ENCODE peak calls at places on chromosomes 2 and 18, in seven cellular contexts. R, B, W, Z, C, G and E are unnamed samples.

GRCh38 chr2:217618744-217619143 is 384.1 kb downstream of the TNS1 start:
- DNase-seq in R (no peak), Z (no peak), B (no peak), C (no peak), W (no peak), G (no peak), E (no peak)

GRCh38 chr2:181058378-181059269 is 78.2 kb downstream of the UBE2E3 start:
- DNase-seq in C (peak), B (peak), W (peak), Z (peak), G (peak), R (peak), E (peak)

GRCh38 chr18:43606800-43607199 is 329.5 kb upstream of the SYT4 start:
- DNase-seq in W (no peak), B (no peak), R (no peak), C (peak), Z (no peak), G (no peak), E (no peak)

GRCh38 chr18:51561821-51562220 is 364.3 kb upstream of the MEX3C start:
- DNase-seq in G (no peak), B (no peak), Z (no peak), W (no peak), R (no peak), C (no peak), E (no peak)

GRCh38 chr2:96099861-96100798 is 16.2 kb downstream of the ADRA2B start:
- DNase-seq in R (peak), W (no peak), G (no peak), B (no peak), Z (no peak), C (peak), E (no peak)

GRCh38 chr18:75201936-75202335 is 7.0 kb downstream of the PTGR3 start:
- DNase-seq in R (no peak), C (no peak), Z (no peak), W (no peak), B (no peak), G (no peak), E (no peak)

GRCh38 chr2:233440714-233441113 is 86.4 kb downstream of the DGKD start:
- DNase-seq in B (no peak), R (no peak), Z (no peak), G (no peak), C (no peak), W (no peak), E (no peak)

GRCh38 chr2:41928593-41928992 is 119.2 kb upstream of the PKDCC start:
- DNase-seq in R (no peak), B (no peak), Z (no peak), G (peak), W (no peak), C (no peak), E (no peak)

GRCh38 chr2:7773362-7773973 is 856.3 kb downstream of the RNF144A start:
- DNase-seq in B (peak), G (no peak), C (no peak), W (peak), R (no peak), Z (no peak), E (no peak)

GRCh38 chr2:230891509-230891908 is 26.8 kb downstream of the ITM2C start:
- DNase-seq in Z (no peak), G (no peak), C (no peak), W (no peak), R (no peak), B (no peak), E (no peak)

GRCh38 chr18:58942486-58942885 is 77.8 kb downstream of the ZNF532 start:
- DNase-seq in R (peak), C (no peak), Z (no peak), B (no peak), W (no peak), G (no peak), E (peak)

GRCh38 chr2:62151306-62151638 is 44.6 kb upstream of the B3GNT2 start:
- DNase-seq in Z (no peak), R (no peak), W (no peak), G (no peak), B (no peak), C (no peak), E (no peak)

GRCh38 chr2:122421777-122422176 is 666.3 kb downstream of the TSN start:
- DNase-seq in Z (no peak), W (no peak), G (no peak), C (no peak), B (no peak), R (no peak), E (no peak)

GRCh38 chr18:38966846-38967245 is 1401.2 kb upstream of the CELF4 start:
- DNase-seq in C (no peak), G (no peak), B (no peak), Z (no peak), W (no peak), R (no peak), E (no peak)

GRCh38 chr18:43692291-43692690 is 415.0 kb upstream of the SYT4 start:
- DNase-seq in B (no peak), C (no peak), R (no peak), W (no peak), G (peak), Z (no peak), E (no peak)

GRCh38 chr2:36379710-36380448 is 24.3 kb downstream of the CRIM1 start:
- DNase-seq in B (no peak), W (no peak), R (no peak), Z (no peak), C (no peak), G (peak), E (no peak)

GRCh38 chr18:4207383-4207782 is 247.7 kb downstream of the DLGAP1 start:
- DNase-seq in G (no peak), C (no peak), W (no peak), B (no peak), R (no peak), Z (no peak), E (no peak)

GRCh38 chr18:9103488-9103887 is 989 bp downstream of the NDUFV2 start:
- DNase-seq in R (peak), C (no peak), Z (no peak), G (peak), B (no peak), W (no peak), E (peak)

GRCh38 chr2:241857572-241858121 is 1.0 kb downstream of the PDCD1 start:
- DNase-seq in Z (no peak), B (no peak), W (no peak), C (peak), R (no peak), G (no peak), E (no peak)

GRCh38 chr18:59696311-59697235 is 650 bp downstream of the CCBE1 start:
- DNase-seq in W (no peak), B (no peak), G (peak), Z (peak), R (no peak), C (no peak), E (no peak)

GRCh38 chr2:152755029-152755428 is 36.6 kb downstream of the ARL6IP6 start:
- DNase-seq in W (peak), Z (peak), C (no peak), G (no peak), B (no peak), R (no peak), E (no peak)

GRCh38 chr2:136246086-136246669 is 128.2 kb upstream of the CXCR4 start:
- DNase-seq in W (peak), B (peak), Z (peak), G (peak), C (peak), R (peak), E (no peak)

GRCh38 chr2:239302083-239302807 is 98.6 kb downstream of the HDAC4 start:
- DNase-seq in R (no peak), W (no peak), G (no peak), Z (no peak), B (no peak), C (no peak), E (no peak)

GRCh38 chr2:13240061-13240460 is 523.3 kb downstream of the TRIB2 start:
- DNase-seq in B (no peak), C (no peak), R (no peak), G (no peak), Z (no peak), W (no peak), E (no peak)

GRCh38 chr2:108612153-108612513 is 77.9 kb downstream of the LIMS1 start:
- DNase-seq in R (no peak), Z (no peak), W (peak), G (peak), B (no peak), C (no peak), E (no peak)

GRCh38 chr2:148922776-148923175 is 47.7 kb downstream of the KIF5C start:
- DNase-seq in C (no peak), B (no peak), W (no peak), G (no peak), Z (no peak), R (no peak), E (no peak)

GRCh38 chr2:2646312-2647051 is 315.4 kb upstream of the MYT1L start:
- DNase-seq in B (no peak), R (no peak), W (no peak), Z (peak), G (no peak), C (peak), E (no peak)

GRCh38 chr2:134253117-134253704 is 661 bp upstream of the MGAT5 start:
- DNase-seq in Z (no peak), C (no peak), W (peak), G (no peak), R (no peak), B (no peak), E (no peak)

GRCh38 chr18:79200546-79201268 is 131.5 kb downstream of the ATP9B start:
- DNase-seq in B (peak), Z (peak), C (peak), G (peak), W (no peak), R (peak), E (peak)

GRCh38 chr18:9260388-9261380 is 73.9 kb upstream of the TWSG1 start:
- DNase-seq in R (no peak), B (no peak), C (no peak), G (peak), Z (no peak), W (no peak), E (no peak)

GRCh38 chr18:754666-755065 is 42.2 kb upstream of the ENOSF1 start:
- DNase-seq in Z (no peak), R (no peak), G (no peak), C (no peak), B (no peak), W (no peak), E (no peak)

GRCh38 chr2:174846218-174846617 is 81.9 kb upstream of the CHRNA1 start:
- DNase-seq in B (no peak), R (no peak), W (no peak), Z (no peak), G (no peak), C (peak), E (no peak)
- H3K27ac ChIP-seq in B (no peak), R (no peak), W (no peak), Z (no peak), G (peak), C (peak), E (no peak)

GRCh38 chr2:159612255-159612901 is 4.0 kb downstream of the BAZ2B start:
- DNase-seq in C (peak), R (peak), G (peak), B (no peak), W (no peak), Z (peak), E (no peak)
- H3K9ac ChIP-seq in C (peak), R (no peak), G (no peak), B (no peak), W (no peak), Z (no peak), E (no peak)

GRCh38 chr2:55011741-55012574 is 38.3 kb downstream of the RTN4 start:
- DNase-seq in C (no peak), Z (no peak), R (no peak), B (no peak), G (no peak), W (no peak), E (no peak)

GRCh38 chr2:55012648-55013484 is 37.4 kb downstream of the RTN4 start:
- DNase-seq in C (no peak), R (peak), G (no peak), W (no peak), Z (no peak), B (no peak), E (no peak)

GRCh38 chr2:55010149-55010591 is 40.1 kb downstream of the RTN4 start:
- DNase-seq in G (peak), W (peak), C (no peak), R (no peak), Z (peak), B (no peak), E (peak)

GRCh38 chr2:55009277-55010055 is 40.8 kb downstream of the RTN4 start:
- DNase-seq in G (no peak), W (no peak), Z (peak), R (no peak), B (no peak), C (no peak), E (no peak)

DNA sequence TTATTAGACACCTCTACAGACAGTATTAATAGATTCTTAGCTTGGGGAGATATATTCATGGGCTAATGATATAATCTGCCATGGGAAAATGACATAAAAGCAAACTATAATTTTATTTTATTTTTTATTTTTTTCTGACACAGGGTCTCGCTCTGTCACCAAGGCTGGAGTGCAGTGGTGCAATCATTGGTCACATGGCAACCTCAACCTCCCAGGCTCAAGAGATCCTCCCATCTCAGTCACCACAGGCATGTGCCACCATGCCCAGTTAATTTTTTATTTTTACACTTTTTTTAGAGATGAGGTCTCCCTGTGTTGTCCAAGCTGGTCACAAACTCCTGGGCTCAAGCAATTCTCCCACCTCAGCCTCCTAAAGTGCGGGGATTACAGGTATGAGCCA is 39.3 kb downstream of the RTN4 start:
- DNase-seq in W (no peak), Z (no peak), C (no peak), R (no peak), B (no peak), G (peak), E (peak)
- H3K27ac ChIP-seq in W (no peak), Z (no peak), C (no peak), R (no peak), B (no peak), G (no peak), E (peak)

DNA sequence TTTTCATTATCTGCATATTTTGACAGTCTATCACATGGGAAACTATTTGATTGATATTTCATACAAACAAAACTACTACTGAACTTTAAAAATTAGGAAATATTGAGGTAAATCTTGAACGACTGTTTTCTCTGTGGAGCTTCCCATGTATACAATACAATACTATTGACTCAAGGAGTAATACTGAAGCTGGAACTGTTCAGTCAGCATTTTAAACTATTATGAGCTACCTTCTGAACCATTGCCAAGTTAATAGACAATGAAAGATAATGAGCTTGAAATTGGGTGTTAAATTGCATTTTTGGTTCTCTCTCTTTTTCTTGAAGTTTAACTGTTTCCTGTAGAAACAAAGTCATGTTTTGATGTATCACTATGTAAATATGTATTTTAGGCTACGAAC is 569.2 kb downstream of the ZEB2 start:
- DNase-seq in W (no peak), B (no peak), Z (no peak), C (no peak), G (no peak), R (no peak), E (no peak)
- H3K9ac ChIP-seq in W (no peak), B (no peak), Z (no peak), C (no peak), G (no peak), R (no peak), E (no peak)

DNA sequence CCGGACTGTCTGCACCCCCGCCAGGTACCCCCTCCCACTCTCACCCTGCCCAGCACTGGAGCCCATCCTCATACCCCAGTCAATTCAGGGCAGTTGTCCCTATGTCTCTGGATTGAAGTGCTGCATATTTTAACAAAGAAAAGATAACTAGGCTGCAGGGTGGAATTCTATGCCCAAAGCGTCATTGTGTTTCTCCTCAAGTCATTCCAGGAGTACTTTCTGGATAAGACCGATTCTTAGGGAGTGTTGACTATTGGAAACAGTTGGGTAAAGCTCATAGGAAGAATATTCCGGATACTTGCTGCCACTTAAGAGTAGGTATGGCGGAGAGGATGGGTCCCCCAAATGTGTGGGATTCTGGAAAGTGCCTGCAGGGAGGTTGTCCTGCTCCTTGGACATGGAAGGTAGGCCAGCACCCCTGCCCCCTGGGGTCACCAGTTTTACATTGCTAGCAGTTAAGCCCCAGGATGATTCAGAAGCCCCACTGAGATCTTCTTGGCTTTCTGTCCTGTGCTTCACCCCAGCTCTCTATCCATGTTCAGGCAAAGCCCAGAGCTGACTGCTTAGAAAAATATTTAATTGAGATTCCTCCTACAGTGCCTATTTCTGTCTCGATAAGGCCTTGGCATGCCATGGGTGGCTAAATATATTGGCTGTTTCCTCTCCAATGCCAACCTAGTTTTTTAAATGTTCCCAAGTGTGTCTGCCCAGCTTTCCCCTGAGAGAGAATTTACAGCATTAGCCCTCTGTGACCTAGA is 48.2 kb downstream of the RPL37A start:
- DNase-seq in W (no peak), R (no peak), G (peak), C (no peak), B (no peak), Z (no peak), E (no peak)
- H3K27ac ChIP-seq in W (no peak), R (no peak), G (peak), C (peak), B (no peak), Z (no peak), E (no peak)